ENCODE peak calls at places on chromosomes 16 and 17, in eight cellular contexts. V is activated naive CD4-positive, alpha-beta T cell treated with anti-CD3 and anti-CD28 coated beads for 36 hours; D is stimulated activated CD8-positive, alpha-beta memory T cell treated with anti-CD3 and anti-CD28 coated beads, Interleukin-12 subunit alpha, Interleukin-12 subunit beta, amount 100 ng/mL, for 1 hour; O is HS-5; T is activated naive CD8-positive, alpha-beta T cell treated with anti-CD3 and anti-CD28 coated beads for 36 hours; R is frontal cortex; E is skeletal muscle cell; H is midbrain. C is an unnamed sample.
A peak's percentile ranks its signal among the peaks of the same experiment; 100 is the strongest.

GRCh38 chr16:30027588-30028437 is 3.3 kb downstream of the TLCD3B start:
- DNase-seq in V (no peak), D (no peak), O (no peak), T (no peak), R (no peak), E (no peak), H (no peak), C (no peak)

GRCh38 chr17:81906476-81907218 is 4.6 kb downstream of the PCYT2 start:
- DNase-seq in V (no peak), D (no peak), O (no peak), T (no peak), R (no peak), E (no peak), H (no peak), C (no peak)

GRCh38 chr16:68066763-68067162 is 18.4 kb upstream of the NFATC3 start:
- DNase-seq in V (no peak), D (no peak), O (no peak), T (no peak), R (no peak), E (no peak), H (no peak), C (no peak)

GRCh38 chr17:77476920-77477805 is 336.4 kb downstream of the SEC14L1 start:
- DNase-seq in V (peak; percentile 71), D (no peak), O (peak; percentile 80), T (peak; percentile 35), R (peak; percentile 74), E (peak; percentile 95), H (no peak), C (no peak)

GRCh38 chr17:876272-876671 is 94.1 kb downstream of the MRM3 start:
- DNase-seq in V (peak; percentile 30), D (no peak), O (no peak), T (peak; percentile 22), R (no peak), E (no peak), H (no peak), C (peak; percentile 40)

GRCh38 chr17:56930739-56931337 is 17.0 kb upstream of the TRIM25 start:
- DNase-seq in V (no peak), D (no peak), O (no peak), T (no peak), R (no peak), E (no peak), H (no peak), C (no peak)

GRCh38 chr16:52906271-52906670 is 146.4 kb downstream of the CHD9NB start:
- DNase-seq in V (no peak), D (no peak), O (no peak), T (no peak), R (no peak), E (no peak), H (no peak), C (no peak)

GRCh38 chr17:33520404-33521032 is 227.4 kb upstream of the ASIC2 start:
- DNase-seq in V (peak; percentile 65), D (peak; percentile 2), O (no peak), T (peak; percentile 38), R (peak; percentile 52), E (no peak), H (peak; percentile 4), C (peak; percentile 63)

GRCh38 chr17:78555741-78556401 is 21.3 kb downstream of the DNAH17 start:
- DNase-seq in V (no peak), D (no peak), O (no peak), T (no peak), R (no peak), E (no peak), H (no peak), C (no peak)

GRCh38 chr16:65339062-65339461 is 217.2 kb upstream of the CDH11 start:
- DNase-seq in V (no peak), D (no peak), O (no peak), T (no peak), R (no peak), E (no peak), H (no peak), C (no peak)

GRCh38 chr16:58127033-58127556 is 2.1 kb downstream of the CFAP20 start:
- DNase-seq in V (peak; percentile 31), D (no peak), O (no peak), T (no peak), R (no peak), E (no peak), H (peak; percentile 53), C (no peak)

GRCh38 chr17:6473128-6473767 is 29.0 kb downstream of the PIMREG start:
- DNase-seq in V (peak; percentile 81), D (peak; percentile 43), O (peak; percentile 28), T (peak; percentile 63), R (peak; percentile 90), E (no peak), H (peak; percentile 76), C (peak; percentile 91)

GRCh38 chr17:71409712-71410111 is 711.1 kb upstream of the SOX9 start:
- DNase-seq in V (no peak), D (no peak), O (peak; percentile 89), T (no peak), R (no peak), E (peak; percentile 74), H (no peak), C (no peak)

GRCh38 chr17:15886804-15887203 is 58.1 kb upstream of the ADORA2B start:
- DNase-seq in V (peak; percentile 21), D (no peak), O (no peak), T (no peak), R (no peak), E (no peak), H (no peak), C (no peak)

GRCh38 chr17:14308636-14308964 is 7.7 kb downstream of the HS3ST3B1 start:
- DNase-seq in V (no peak), D (no peak), O (no peak), T (no peak), R (no peak), E (no peak), H (no peak), C (no peak)